ENCODE peak calls at places on chromosomes 5 and 9, in six cellular contexts. D is cardiac muscle cell, Z is Caco-2, Q is body of pancreas, T is uterus, K is heart left ventricle. C is an unnamed sample.

GRCh38 chr9:34986541-34987047 is 3.0 kb upstream of the DNAJB5 start:
- DNase-seq in Q (peak; percentile 58), Z (no peak), K (no peak), D (peak; percentile 36), T (no peak), C (peak; percentile 57)

GRCh38 chr5:132889501-132889900 is 16.0 kb downstream of the LEAP2 start:
- DNase-seq in Q (no peak), K (no peak), Z (no peak), T (no peak), D (no peak), C (no peak)

GRCh38 chr5:147204576-147204975 is 30.2 kb upstream of the STK32A start:
- DNase-seq in D (no peak), T (no peak), K (no peak), Z (no peak), Q (no peak), C (no peak)

GRCh38 chr5:112878760-112879159 is 17.7 kb downstream of the SRP19 start:
- DNase-seq in D (peak; percentile 13), Q (no peak), Z (no peak), K (no peak), T (no peak), C (no peak)

GRCh38 chr5:36442352-36442751 is 140.7 kb upstream of the RANBP3L start:
- DNase-seq in Q (peak; percentile 18), D (no peak), T (no peak), Z (peak; percentile 96), K (no peak), C (no peak)

GRCh38 chr5:56481998-56482698 is 249.0 kb upstream of the ANKRD55 start:
- DNase-seq in T (no peak), K (no peak), Q (no peak), Z (no peak), D (no peak), C (no peak)

GRCh38 chr5:150649828-150650712 is 9.6 kb downstream of the SYNPO start:
- DNase-seq in T (no peak), Z (no peak), Q (no peak), K (peak; percentile 15), D (no peak), C (no peak)

GRCh38 chr9:14277202-14277601 is 36.7 kb downstream of the NFIB start:
- DNase-seq in Q (peak; percentile 46), Z (no peak), D (peak; percentile 87), K (peak; percentile 29), T (no peak), C (no peak)

GRCh38 chr5:90909091-90909503 is 350.5 kb downstream of the ADGRV1 start:
- DNase-seq in T (no peak), D (peak; percentile 48), Z (no peak), K (peak; percentile 23), Q (no peak), C (no peak)

GRCh38 chr9:27888661-27889295 is 315.5 kb upstream of the C9orf72 start:
- DNase-seq in Q (peak; percentile 7), Z (peak; percentile 41), D (peak; percentile 2), K (no peak), T (no peak), C (peak; percentile 24)

GRCh38 chr5:10387690-10388089 is 34.2 kb downstream of the MARCHF6 start:
- DNase-seq in K (no peak), Z (no peak), D (peak; percentile 82), T (no peak), Q (no peak), C (no peak)

GRCh38 chr5:10381805-10382204 is 28.3 kb downstream of the MARCHF6 start:
- DNase-seq in T (no peak), Z (no peak), D (no peak), Q (no peak), K (no peak), C (no peak)

DNA sequence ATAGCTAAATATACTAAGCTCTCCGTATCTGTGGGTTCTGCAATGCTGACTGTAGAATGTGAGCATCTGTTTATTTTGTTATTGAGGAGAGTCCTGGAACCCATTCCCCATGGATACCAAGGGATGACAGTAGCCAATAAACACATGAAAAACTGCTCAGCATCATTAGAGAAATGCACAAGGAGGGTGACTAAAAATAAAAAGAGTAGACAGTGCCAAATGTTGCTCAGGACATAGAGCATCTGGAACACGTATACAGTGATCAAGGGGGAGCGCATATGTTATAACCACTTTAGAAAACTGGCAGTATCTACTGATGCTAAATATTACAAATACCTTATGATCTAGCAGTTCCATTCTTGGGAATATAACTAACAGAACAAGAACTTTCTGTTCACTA is 31.0 kb downstream of the MARCHF6 start:
- DNase-seq in D (no peak), Q (no peak), Z (no peak), K (no peak), T (no peak), C (no peak)
- TF ChIP-seq CTCF in D (no peak), Q (no peak), Z (no peak), K (no peak), T (no peak), C (no peak)

DNA sequence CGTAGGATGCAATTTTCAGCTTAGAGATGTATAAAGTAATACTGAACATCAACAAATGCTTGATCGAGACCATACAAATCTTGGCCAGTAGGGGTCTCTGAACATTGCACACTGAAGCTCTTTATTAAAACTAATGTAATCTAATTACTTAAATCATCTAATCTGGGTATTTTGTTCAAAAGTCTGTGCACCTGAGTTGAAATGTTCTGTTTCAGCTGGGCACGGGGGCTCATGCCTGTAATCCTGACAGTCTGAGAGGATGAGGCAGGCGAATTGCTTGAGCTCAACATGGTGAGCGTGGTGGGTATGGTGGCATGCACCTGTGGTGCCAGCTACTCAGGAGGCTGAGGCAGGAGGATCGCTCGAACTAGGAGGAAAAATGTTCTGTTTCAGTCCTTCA is 41.0 kb downstream of the ESM1 start:
- DNase-seq in K (peak; percentile 16), Z (no peak), Q (peak; percentile 30), D (peak; percentile 61), T (no peak), C (peak; percentile 4)
- TF ChIP-seq CTCF in K (peak; percentile 58), Z (peak; percentile 76), Q (peak; percentile 61), D (peak; percentile 73), T (peak; percentile 11), C (peak; percentile 47)

GRCh38 chr9:133959966-133960567 is 32.1 kb downstream of the VAV2 start:
- DNase-seq in T (no peak), Q (no peak), D (no peak), K (no peak), Z (no peak), C (no peak)

GRCh38 chr9:133961226-133962165 is 30.6 kb downstream of the VAV2 start:
- DNase-seq in D (no peak), K (no peak), Q (no peak), T (no peak), Z (no peak), C (no peak)

GRCh38 chr9:133962341-133962740 is 29.8 kb downstream of the VAV2 start:
- DNase-seq in T (no peak), Z (no peak), K (no peak), Q (no peak), D (no peak), C (no peak)

GRCh38 chr9:133959171-133959570 is 33.0 kb downstream of the VAV2 start:
- DNase-seq in T (no peak), Z (no peak), D (no peak), K (no peak), Q (no peak), C (no peak)

DNA sequence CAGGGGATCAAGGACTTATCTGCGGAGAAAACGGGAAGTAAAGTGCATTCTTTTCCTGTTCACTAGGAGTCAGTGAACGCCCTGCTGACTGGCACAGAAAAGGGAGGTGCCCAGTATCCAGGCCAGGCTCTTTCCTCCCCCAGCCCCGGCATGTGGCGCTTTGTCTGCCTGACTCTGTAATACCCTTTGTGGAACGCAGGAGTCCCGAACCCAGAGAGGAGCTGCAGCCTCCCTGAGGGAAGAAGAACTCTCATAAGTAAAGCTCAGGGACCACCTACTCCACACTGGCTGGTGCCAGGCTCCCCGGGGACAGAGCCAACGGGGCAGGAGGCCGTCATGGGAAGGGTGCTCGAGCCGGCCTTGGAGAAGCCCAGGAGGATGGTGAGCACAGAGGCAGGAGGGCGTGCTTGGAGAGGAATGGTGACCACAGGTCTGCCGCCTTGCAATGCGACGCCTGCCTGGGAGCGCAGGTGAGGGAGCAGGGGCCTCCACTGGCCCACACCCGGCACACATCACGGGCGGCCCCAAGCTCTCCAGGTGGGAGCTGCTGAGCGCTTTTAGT is 31.5 kb downstream of the VAV2 start:
- DNase-seq in D (peak; percentile 48), Z (no peak), Q (peak; percentile 72), K (no peak), T (no peak), C (no peak)
- TF ChIP-seq CTCF in D (no peak), Z (no peak), Q (no peak), K (no peak), T (no peak), C (no peak)

DNA sequence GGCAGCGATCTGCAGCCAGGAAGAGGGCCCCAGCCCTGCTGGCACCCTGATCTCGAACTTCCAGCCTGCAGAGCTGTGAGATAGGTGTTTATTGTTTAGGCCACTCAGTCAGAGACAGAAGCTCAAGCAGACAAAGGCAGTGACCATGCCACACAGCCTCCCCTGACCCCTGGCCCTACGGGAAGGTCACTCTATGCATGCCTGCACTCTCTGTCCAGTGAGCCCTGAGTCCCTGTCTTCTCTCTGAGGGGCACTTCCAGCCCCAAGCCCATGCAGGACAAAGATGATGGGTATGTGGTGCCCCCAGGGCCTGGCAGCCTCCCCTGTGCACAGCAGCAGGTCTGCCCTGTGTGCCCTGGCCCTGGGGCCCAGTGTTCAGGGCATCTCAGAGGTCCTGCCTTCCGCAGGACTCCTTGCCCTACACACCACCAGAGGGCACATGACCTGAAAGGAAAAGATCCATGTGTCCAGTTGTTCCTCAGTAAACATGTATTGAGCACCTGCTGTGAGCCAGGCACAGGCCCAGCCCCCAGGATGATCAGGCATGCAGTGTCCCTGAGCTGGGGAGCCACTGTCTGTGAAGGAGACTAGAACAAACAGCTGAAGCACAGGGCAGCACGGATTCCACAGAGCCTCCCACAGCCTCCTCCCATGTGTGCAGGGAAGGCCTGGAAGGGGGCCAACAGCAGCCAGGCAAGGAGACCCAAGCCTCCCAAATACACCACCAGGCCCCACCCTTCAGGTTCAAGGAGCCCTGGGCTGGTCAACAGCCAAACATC is 109.3 kb downstream of the ATPSCKMT start:
- DNase-seq in Q (no peak), K (no peak), Z (peak; percentile 52), D (peak; percentile 7), T (no peak), C (no peak)
- TF ChIP-seq CTCF in Q (no peak), K (no peak), Z (peak; percentile 51), D (peak; percentile 28), T (no peak), C (no peak)

GRCh38 chr9:107246259-107247254 is 36.5 kb upstream of the RAD23B start:
- DNase-seq in Z (no peak), D (no peak), T (no peak), Q (no peak), K (no peak), C (peak; percentile 15)
- TF ChIP-seq CTCF in Z (no peak), D (peak; percentile 20), T (no peak), Q (no peak), K (no peak), C (no peak)

GRCh38 chr5:4640793-4641192 is 499.3 kb upstream of the ADAMTS16 start:
- DNase-seq in T (no peak), Z (no peak), D (no peak), Q (no peak), K (no peak), C (no peak)
- TF ChIP-seq CTCF in T (no peak), Z (no peak), D (no peak), Q (no peak), K (no peak), C (no peak)

DNA sequence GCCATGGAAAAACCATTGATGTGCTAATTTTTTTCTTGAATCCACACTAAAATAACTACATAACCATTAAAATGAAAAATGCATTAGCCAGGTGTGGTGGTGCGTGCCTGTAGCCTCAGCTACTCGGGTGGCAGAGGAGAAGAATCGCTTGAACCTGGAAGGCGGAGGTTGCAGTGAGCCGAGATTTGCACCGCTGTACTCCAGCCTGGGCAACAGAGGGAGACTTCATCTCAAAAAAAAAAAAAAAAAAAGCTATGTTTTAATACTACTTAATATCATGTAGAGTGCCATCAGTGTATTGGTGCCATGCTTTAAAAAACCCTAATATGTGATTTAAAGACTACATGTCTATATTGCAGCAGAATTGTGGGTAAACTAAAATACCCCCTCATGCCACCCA is 58.9 kb downstream of the NDFIP1 start:
- DNase-seq in K (no peak), D (no peak), Q (no peak), T (no peak), Z (no peak), C (no peak)
- TF ChIP-seq CTCF in K (no peak), D (no peak), Q (no peak), T (no peak), Z (no peak), C (no peak)